ENCODE peak calls at places on chromosomes 4 and X, in six cellular contexts. One of them, this sample, is unnamed.

GRCh38 chrX:3699841-3700381 is 13.5 kb downstream of the PRKX start:
- DNase-seq in NCI-H510A treated with DMSO at 0.1 percent for 48 hours: no peak
- DNase-seq in epithelial cell of esophagus: no peak
- DNase-seq in lung microvascular endothelial cell: peak
- DNase-seq in lung: no peak
- DNase-seq in NAMALWA: peak
- DNase-seq in this sample: peak

GRCh38 chr4:10529256-10529890 is 72.1 kb upstream of the ZNF518B start:
- DNase-seq in NCI-H510A treated with DMSO at 0.1 percent for 48 hours: no peak
- DNase-seq in epithelial cell of esophagus: peak
- DNase-seq in lung microvascular endothelial cell: peak
- DNase-seq in lung: no peak
- DNase-seq in NAMALWA: no peak
- DNase-seq in this sample: peak

GRCh38 chr4:105956566-105956965 is 61.3 kb downstream of the NPNT start:
- DNase-seq in NCI-H510A treated with DMSO at 0.1 percent for 48 hours: no peak
- DNase-seq in epithelial cell of esophagus: peak
- DNase-seq in lung microvascular endothelial cell: no peak
- DNase-seq in lung: no peak
- DNase-seq in NAMALWA: no peak
- DNase-seq in this sample: no peak

GRCh38 chr4:88938138-88938537 is 118.8 kb downstream of the FAM13A start:
- DNase-seq in NCI-H510A treated with DMSO at 0.1 percent for 48 hours: peak
- DNase-seq in epithelial cell of esophagus: peak
- DNase-seq in lung microvascular endothelial cell: peak
- DNase-seq in lung: no peak
- DNase-seq in NAMALWA: no peak
- DNase-seq in this sample: peak

GRCh38 chr4:68373513-68373912 is 23.6 kb upstream of the YTHDC1 start:
- DNase-seq in NCI-H510A treated with DMSO at 0.1 percent for 48 hours: no peak
- DNase-seq in epithelial cell of esophagus: peak
- DNase-seq in lung microvascular endothelial cell: peak
- DNase-seq in lung: peak
- DNase-seq in NAMALWA: no peak
- DNase-seq in this sample: peak

GRCh38 chrX:137387646-137388045 is 178.3 kb upstream of the ZIC3 start:
- DNase-seq in NCI-H510A treated with DMSO at 0.1 percent for 48 hours: no peak
- DNase-seq in epithelial cell of esophagus: no peak
- DNase-seq in lung microvascular endothelial cell: no peak
- DNase-seq in lung: no peak
- DNase-seq in NAMALWA: peak
- DNase-seq in this sample: no peak

GRCh38 chr4:145153904-145154298 is 26.5 kb downstream of the OTUD4 start:
- DNase-seq in NCI-H510A treated with DMSO at 0.1 percent for 48 hours: no peak
- DNase-seq in epithelial cell of esophagus: no peak
- DNase-seq in lung microvascular endothelial cell: no peak
- DNase-seq in lung: no peak
- DNase-seq in NAMALWA: no peak
- DNase-seq in this sample: peak

GRCh38 chr4:109826719-109827118 is 1.1 kb upstream of the RRH start:
- DNase-seq in NCI-H510A treated with DMSO at 0.1 percent for 48 hours: no peak
- DNase-seq in epithelial cell of esophagus: peak
- DNase-seq in lung microvascular endothelial cell: peak
- DNase-seq in lung: no peak
- DNase-seq in NAMALWA: peak
- DNase-seq in this sample: peak

GRCh38 chrX:130772313-130773140 is 130.5 kb downstream of the ENOX2 start:
- DNase-seq in NCI-H510A treated with DMSO at 0.1 percent for 48 hours: peak
- DNase-seq in epithelial cell of esophagus: peak
- DNase-seq in lung microvascular endothelial cell: no peak
- DNase-seq in lung: no peak
- DNase-seq in NAMALWA: no peak
- DNase-seq in this sample: no peak

GRCh38 chrX:42414057-42414456 is 363.9 kb downstream of the PPP1R2C start:
- DNase-seq in NCI-H510A treated with DMSO at 0.1 percent for 48 hours: no peak
- DNase-seq in epithelial cell of esophagus: no peak
- DNase-seq in lung microvascular endothelial cell: no peak
- DNase-seq in lung: no peak
- DNase-seq in NAMALWA: no peak
- DNase-seq in this sample: no peak

GRCh38 chr4:801436-802124 is 24.3 kb downstream of the CPLX1 start:
- DNase-seq in NCI-H510A treated with DMSO at 0.1 percent for 48 hours: no peak
- DNase-seq in epithelial cell of esophagus: no peak
- DNase-seq in lung microvascular endothelial cell: no peak
- DNase-seq in lung: no peak
- DNase-seq in NAMALWA: no peak
- DNase-seq in this sample: no peak

GRCh38 chr4:74181225-74181624 is 23.3 kb downstream of the MTHFD2L start:
- DNase-seq in NCI-H510A treated with DMSO at 0.1 percent for 48 hours: no peak
- DNase-seq in epithelial cell of esophagus: peak
- DNase-seq in lung microvascular endothelial cell: no peak
- DNase-seq in lung: no peak
- DNase-seq in NAMALWA: no peak
- DNase-seq in this sample: no peak

GRCh38 chrX:69019073-69019890 is 146.0 kb downstream of the PJA1 start:
- DNase-seq in NCI-H510A treated with DMSO at 0.1 percent for 48 hours: no peak
- DNase-seq in epithelial cell of esophagus: no peak
- DNase-seq in lung microvascular endothelial cell: no peak
- DNase-seq in lung: peak
- DNase-seq in NAMALWA: no peak
- DNase-seq in this sample: no peak

GRCh38 chrX:108304210-108304609 is 134.0 kb downstream of the COL4A6 start:
- DNase-seq in NCI-H510A treated with DMSO at 0.1 percent for 48 hours: peak
- DNase-seq in epithelial cell of esophagus: no peak
- DNase-seq in lung microvascular endothelial cell: peak
- DNase-seq in lung: no peak
- DNase-seq in NAMALWA: peak
- DNase-seq in this sample: peak

GRCh38 chrX:154603438-154604430 is 15.3 kb downstream of the CTAG1B start:
- DNase-seq in NCI-H510A treated with DMSO at 0.1 percent for 48 hours: no peak
- DNase-seq in epithelial cell of esophagus: peak
- DNase-seq in lung microvascular endothelial cell: peak
- DNase-seq in lung: no peak
- DNase-seq in NAMALWA: no peak
- DNase-seq in this sample: peak

GRCh38 chrX:9465380-9466114 is 689 bp downstream of the TBL1X start:
- DNase-seq in NCI-H510A treated with DMSO at 0.1 percent for 48 hours: no peak
- DNase-seq in epithelial cell of esophagus: no peak
- DNase-seq in lung microvascular endothelial cell: peak
- DNase-seq in lung: no peak
- DNase-seq in NAMALWA: peak
- DNase-seq in this sample: peak

GRCh38 chrX:149274516-149275105 is 230.5 kb downstream of the IDS start:
- DNase-seq in NCI-H510A treated with DMSO at 0.1 percent for 48 hours: no peak
- DNase-seq in epithelial cell of esophagus: peak
- DNase-seq in lung microvascular endothelial cell: peak
- DNase-seq in lung: no peak
- DNase-seq in NAMALWA: no peak
- DNase-seq in this sample: peak

GRCh38 chr4:171629737-171630136 is 183.5 kb upstream of the GALNTL6 start:
- DNase-seq in NCI-H510A treated with DMSO at 0.1 percent for 48 hours: no peak
- DNase-seq in epithelial cell of esophagus: no peak
- DNase-seq in lung microvascular endothelial cell: no peak
- DNase-seq in lung: no peak
- DNase-seq in NAMALWA: no peak
- DNase-seq in this sample: no peak

GRCh38 chr4:112251044-112251632 is 19.6 kb downstream of the AP1AR start:
- DNase-seq in NCI-H510A treated with DMSO at 0.1 percent for 48 hours: no peak
- DNase-seq in epithelial cell of esophagus: peak
- DNase-seq in lung microvascular endothelial cell: no peak
- DNase-seq in lung: no peak
- DNase-seq in NAMALWA: no peak
- DNase-seq in this sample: no peak

GRCh38 chrX:67544871-67545771 is 1.3 kb downstream of the AR start:
- DNase-seq in NCI-H510A treated with DMSO at 0.1 percent for 48 hours: no peak
- DNase-seq in epithelial cell of esophagus: no peak
- DNase-seq in lung microvascular endothelial cell: peak
- DNase-seq in lung: no peak
- DNase-seq in NAMALWA: no peak
- DNase-seq in this sample: peak